ENCODE peak calls at places on chromosome 12, in nine cellular contexts. One of them, this sample, is unnamed.

GRCh38 chr12:119804011-119804641 is 73.0 kb downstream of the CIT start:
- DNase-seq in D721Med: peak; percentile 51
- DNase-seq in endothelial cell: peak; percentile 60
- DNase-seq in heart left ventricle: peak; percentile 37
- DNase-seq in tibial artery: no peak
- DNase-seq in AG10803: peak; percentile 72
- DNase-seq in cardiac muscle cell: peak; percentile 52
- DNase-seq in BE2C: peak; percentile 93
- DNase-seq in upper lobe of right lung: peak; percentile 69
- DNase-seq in this sample: peak; percentile 56

GRCh38 chr12:131929530-131930456 is 717 bp downstream of the PUS1 start:
- DNase-seq in D721Med: no peak
- DNase-seq in endothelial cell: peak; percentile 41
- DNase-seq in heart left ventricle: peak; percentile 20
- DNase-seq in tibial artery: no peak
- DNase-seq in AG10803: peak; percentile 12
- DNase-seq in cardiac muscle cell: peak; percentile 20
- DNase-seq in BE2C: no peak
- DNase-seq in upper lobe of right lung: no peak
- DNase-seq in this sample: peak; percentile 21

GRCh38 chr12:112900298-112901145 is 6.2 kb upstream of the OAS1 start:
- DNase-seq in D721Med: no peak
- DNase-seq in endothelial cell: peak; percentile 28
- DNase-seq in heart left ventricle: no peak
- DNase-seq in tibial artery: no peak
- DNase-seq in AG10803: peak; percentile 42
- DNase-seq in cardiac muscle cell: peak; percentile 56
- DNase-seq in BE2C: no peak
- DNase-seq in upper lobe of right lung: no peak
- DNase-seq in this sample: peak; percentile 62

GRCh38 chr12:109815225-109815624 is 18.0 kb downstream of the TRPV4 start:
- DNase-seq in D721Med: no peak
- DNase-seq in endothelial cell: no peak
- DNase-seq in heart left ventricle: no peak
- DNase-seq in tibial artery: no peak
- DNase-seq in AG10803: no peak
- DNase-seq in cardiac muscle cell: no peak
- DNase-seq in BE2C: no peak
- DNase-seq in upper lobe of right lung: no peak
- DNase-seq in this sample: no peak

GRCh38 chr12:105539735-105540134 is 209.2 kb downstream of the C12orf75 start:
- DNase-seq in D721Med: no peak
- DNase-seq in endothelial cell: no peak
- DNase-seq in heart left ventricle: no peak
- DNase-seq in tibial artery: no peak
- DNase-seq in AG10803: peak; percentile 48
- DNase-seq in cardiac muscle cell: no peak
- DNase-seq in BE2C: no peak
- DNase-seq in upper lobe of right lung: no peak
- DNase-seq in this sample: no peak

GRCh38 chr12:64085996-64086395 is 136.1 kb downstream of the KICS2 start:
- DNase-seq in D721Med: no peak
- DNase-seq in endothelial cell: no peak
- DNase-seq in heart left ventricle: no peak
- DNase-seq in tibial artery: no peak
- DNase-seq in AG10803: peak; percentile 81
- DNase-seq in cardiac muscle cell: no peak
- DNase-seq in BE2C: no peak
- DNase-seq in upper lobe of right lung: no peak
- DNase-seq in this sample: peak; percentile 28

GRCh38 chr12:81835783-81836182 is 76.6 kb upstream of the PPFIA2 start:
- DNase-seq in D721Med: no peak
- DNase-seq in endothelial cell: no peak
- DNase-seq in heart left ventricle: no peak
- DNase-seq in tibial artery: no peak
- DNase-seq in AG10803: no peak
- DNase-seq in cardiac muscle cell: no peak
- DNase-seq in BE2C: no peak
- DNase-seq in upper lobe of right lung: no peak
- DNase-seq in this sample: no peak

GRCh38 chr12:112001555-112001954 is 11.4 kb downstream of the TMEM116 start:
- DNase-seq in D721Med: no peak
- DNase-seq in endothelial cell: no peak
- DNase-seq in heart left ventricle: no peak
- DNase-seq in tibial artery: no peak
- DNase-seq in AG10803: no peak
- DNase-seq in cardiac muscle cell: peak; percentile 38
- DNase-seq in BE2C: no peak
- DNase-seq in upper lobe of right lung: no peak
- DNase-seq in this sample: peak; percentile 14

GRCh38 chr12:64221656-64222010 is 463 bp downstream of the KICS2 start:
- DNase-seq in D721Med: no peak
- DNase-seq in endothelial cell: peak; percentile 87
- DNase-seq in heart left ventricle: peak; percentile 84
- DNase-seq in tibial artery: peak; percentile 92
- DNase-seq in AG10803: peak; percentile 77
- DNase-seq in cardiac muscle cell: peak; percentile 86
- DNase-seq in BE2C: peak; percentile 93
- DNase-seq in upper lobe of right lung: peak; percentile 94
- DNase-seq in this sample: peak; percentile 78

GRCh38 chr12:104462931-104463339 is 6.2 kb downstream of the CHST11 start:
- DNase-seq in D721Med: no peak
- DNase-seq in endothelial cell: no peak
- DNase-seq in heart left ventricle: no peak
- DNase-seq in tibial artery: no peak
- DNase-seq in AG10803: no peak
- DNase-seq in cardiac muscle cell: no peak
- DNase-seq in BE2C: no peak
- DNase-seq in upper lobe of right lung: no peak
- DNase-seq in this sample: no peak

GRCh38 chr12:54360717-54361456 is 3.4 kb downstream of the GPR84 start:
- DNase-seq in D721Med: peak; percentile 51
- DNase-seq in endothelial cell: peak; percentile 83
- DNase-seq in heart left ventricle: peak; percentile 69
- DNase-seq in tibial artery: peak; percentile 81
- DNase-seq in AG10803: peak; percentile 71
- DNase-seq in cardiac muscle cell: peak; percentile 86
- DNase-seq in BE2C: peak; percentile 94
- DNase-seq in upper lobe of right lung: peak; percentile 87
- DNase-seq in this sample: peak; percentile 85

GRCh38 chr12:89470741-89471504 is 53.7 kb downstream of the GALNT4 start:
- DNase-seq in D721Med: no peak
- DNase-seq in endothelial cell: no peak
- DNase-seq in heart left ventricle: no peak
- DNase-seq in tibial artery: no peak
- DNase-seq in AG10803: peak; percentile 54
- DNase-seq in cardiac muscle cell: peak; percentile 77
- DNase-seq in BE2C: no peak
- DNase-seq in upper lobe of right lung: no peak
- DNase-seq in this sample: peak; percentile 77

GRCh38 chr12:113862570-113863454 is 103.3 kb downstream of the RBM19 start:
- DNase-seq in D721Med: no peak
- DNase-seq in endothelial cell: no peak
- DNase-seq in heart left ventricle: no peak
- DNase-seq in tibial artery: no peak
- DNase-seq in AG10803: peak; percentile 74
- DNase-seq in cardiac muscle cell: peak; percentile 88
- DNase-seq in BE2C: no peak
- DNase-seq in upper lobe of right lung: no peak
- DNase-seq in this sample: peak; percentile 91

GRCh38 chr12:79624378-79624777 is 66.4 kb downstream of the PAWR start:
- DNase-seq in D721Med: no peak
- DNase-seq in endothelial cell: no peak
- DNase-seq in heart left ventricle: no peak
- DNase-seq in tibial artery: no peak
- DNase-seq in AG10803: peak; percentile 37
- DNase-seq in cardiac muscle cell: peak; percentile 56
- DNase-seq in BE2C: no peak
- DNase-seq in upper lobe of right lung: no peak
- DNase-seq in this sample: no peak

GRCh38 chr12:75474121-75474520 is 6.4 kb upstream of the GLIPR1 start:
- DNase-seq in D721Med: no peak
- DNase-seq in endothelial cell: no peak
- DNase-seq in heart left ventricle: no peak
- DNase-seq in tibial artery: no peak
- DNase-seq in AG10803: no peak
- DNase-seq in cardiac muscle cell: no peak
- DNase-seq in BE2C: no peak
- DNase-seq in upper lobe of right lung: no peak
- DNase-seq in this sample: no peak

GRCh38 chr12:29563636-29564035 is 66.2 kb upstream of the OVCH1 start:
- DNase-seq in D721Med: no peak
- DNase-seq in endothelial cell: no peak
- DNase-seq in heart left ventricle: no peak
- DNase-seq in tibial artery: no peak
- DNase-seq in AG10803: no peak
- DNase-seq in cardiac muscle cell: no peak
- DNase-seq in BE2C: no peak
- DNase-seq in upper lobe of right lung: no peak
- DNase-seq in this sample: no peak

GRCh38 chr12:124720687-124721500 is 142.8 kb downstream of the SCARB1 start:
- DNase-seq in D721Med: peak; percentile 47
- DNase-seq in endothelial cell: no peak
- DNase-seq in heart left ventricle: peak; percentile 63
- DNase-seq in tibial artery: no peak
- DNase-seq in AG10803: peak; percentile 85
- DNase-seq in cardiac muscle cell: peak; percentile 74
- DNase-seq in BE2C: peak; percentile 91
- DNase-seq in upper lobe of right lung: no peak
- DNase-seq in this sample: peak; percentile 80

GRCh38 chr12:128644664-128645296 is 179.0 kb downstream of the SLC15A4 start:
- DNase-seq in D721Med: no peak
- DNase-seq in endothelial cell: no peak
- DNase-seq in heart left ventricle: no peak
- DNase-seq in tibial artery: no peak
- DNase-seq in AG10803: no peak
- DNase-seq in cardiac muscle cell: no peak
- DNase-seq in BE2C: no peak
- DNase-seq in upper lobe of right lung: no peak
- DNase-seq in this sample: no peak

GRCh38 chr12:18696971-18697602 is 40.7 kb downstream of the PLCZ1 start:
- DNase-seq in D721Med: no peak
- DNase-seq in endothelial cell: no peak
- DNase-seq in heart left ventricle: no peak
- DNase-seq in tibial artery: no peak
- DNase-seq in AG10803: peak; percentile 52
- DNase-seq in cardiac muscle cell: peak; percentile 46
- DNase-seq in BE2C: no peak
- DNase-seq in upper lobe of right lung: no peak
- DNase-seq in this sample: peak; percentile 41

DNA sequence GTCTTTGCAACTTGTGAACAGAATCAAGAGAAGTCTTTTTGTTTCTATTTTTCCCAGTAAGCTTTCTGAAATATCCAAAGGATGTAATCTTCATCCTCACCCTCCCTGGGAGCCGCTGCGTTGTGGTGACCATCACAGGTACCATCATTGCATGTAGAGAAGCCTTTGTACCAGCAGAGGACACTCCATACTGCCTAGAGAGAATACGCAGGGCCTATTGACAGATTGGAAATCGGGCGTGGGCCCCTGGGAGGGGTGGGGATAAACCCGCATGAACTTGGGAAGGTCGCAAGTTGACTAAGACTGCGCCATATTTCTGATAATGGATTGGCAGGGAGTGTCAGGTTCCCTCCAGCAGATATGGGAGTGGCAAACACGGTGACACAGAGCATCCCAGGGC is 12.7 kb downstream of the KRT1 start:
- DNase-seq in D721Med: no peak
- DNase-seq in endothelial cell: no peak
- DNase-seq in heart left ventricle: no peak
- DNase-seq in tibial artery: no peak
- DNase-seq in AG10803: no peak
- DNase-seq in cardiac muscle cell: no peak
- DNase-seq in BE2C: no peak
- DNase-seq in upper lobe of right lung: no peak
- DNase-seq in this sample: no peak
- TF ChIP-seq CTCF in D721Med: no peak
- TF ChIP-seq CTCF in endothelial cell: no peak
- TF ChIP-seq CTCF in heart left ventricle: peak; percentile 10
- TF ChIP-seq CTCF in tibial artery: no peak
- TF ChIP-seq CTCF in AG10803: peak; percentile 36
- TF ChIP-seq CTCF in cardiac muscle cell: peak; percentile 29
- TF ChIP-seq CTCF in BE2C: peak; percentile 20
- TF ChIP-seq CTCF in upper lobe of right lung: peak; percentile 8
- TF ChIP-seq CTCF in this sample: peak; percentile 22

DNA sequence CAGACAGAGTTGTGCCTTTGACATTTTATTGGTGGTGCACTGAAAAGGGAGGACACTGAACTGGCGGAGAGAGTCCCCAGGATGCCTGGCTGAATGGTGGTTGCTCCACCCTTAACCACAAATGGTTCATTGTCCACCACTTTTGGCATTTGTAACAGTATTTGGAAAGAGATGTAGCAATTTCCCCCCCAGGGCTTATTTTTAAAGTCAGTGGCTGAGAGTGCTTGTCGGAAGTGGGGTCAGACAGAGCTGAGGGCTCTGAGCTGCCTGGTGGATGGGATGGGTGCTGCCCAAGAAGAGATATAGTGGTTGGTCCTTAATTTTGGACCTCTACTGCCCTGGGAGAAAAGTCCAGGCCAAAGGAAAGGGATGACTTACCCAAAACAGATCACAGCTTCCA is 31.5 kb upstream of the FGF6 start:
- DNase-seq in D721Med: no peak
- DNase-seq in endothelial cell: no peak
- DNase-seq in heart left ventricle: no peak
- DNase-seq in tibial artery: no peak
- DNase-seq in AG10803: no peak
- DNase-seq in cardiac muscle cell: peak; percentile 9
- DNase-seq in BE2C: no peak
- DNase-seq in upper lobe of right lung: no peak
- DNase-seq in this sample: no peak
- TF ChIP-seq CTCF in D721Med: no peak
- TF ChIP-seq CTCF in endothelial cell: no peak
- TF ChIP-seq CTCF in heart left ventricle: no peak
- TF ChIP-seq CTCF in tibial artery: no peak
- TF ChIP-seq CTCF in AG10803: no peak
- TF ChIP-seq CTCF in cardiac muscle cell: no peak
- TF ChIP-seq CTCF in BE2C: no peak
- TF ChIP-seq CTCF in upper lobe of right lung: no peak
- TF ChIP-seq CTCF in this sample: no peak

DNA sequence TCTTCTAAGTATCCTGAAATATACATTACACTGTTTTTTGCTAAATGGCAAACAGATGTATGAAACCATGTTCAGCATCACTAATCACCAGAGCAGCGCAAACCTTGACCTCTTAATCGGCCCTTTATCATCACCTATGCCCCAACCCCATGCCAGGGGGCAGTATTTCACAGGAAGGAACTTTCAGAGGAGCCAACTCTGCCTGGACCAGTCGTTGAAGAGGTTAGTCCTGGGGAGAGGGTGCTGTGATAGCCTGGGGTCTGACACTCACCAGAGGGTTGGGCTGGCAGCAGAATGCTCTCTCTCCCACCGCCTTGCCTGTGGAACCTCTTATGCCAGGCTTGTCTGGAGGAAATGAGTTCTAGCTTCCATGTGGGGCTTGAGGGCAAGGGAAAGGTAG is 411.7 kb downstream of the TMEM117 start:
- DNase-seq in D721Med: no peak
- DNase-seq in endothelial cell: no peak
- DNase-seq in heart left ventricle: no peak
- DNase-seq in tibial artery: no peak
- DNase-seq in AG10803: no peak
- DNase-seq in cardiac muscle cell: no peak
- DNase-seq in BE2C: peak; percentile 8
- DNase-seq in upper lobe of right lung: no peak
- DNase-seq in this sample: no peak
- TF ChIP-seq CTCF in D721Med: peak; percentile 16
- TF ChIP-seq CTCF in endothelial cell: no peak
- TF ChIP-seq CTCF in heart left ventricle: no peak
- TF ChIP-seq CTCF in tibial artery: no peak
- TF ChIP-seq CTCF in AG10803: no peak
- TF ChIP-seq CTCF in cardiac muscle cell: no peak
- TF ChIP-seq CTCF in BE2C: peak; percentile 11
- TF ChIP-seq CTCF in upper lobe of right lung: no peak
- TF ChIP-seq CTCF in this sample: no peak

GRCh38 chr12:8590842-8591545 is 21.7 kb downstream of the AICDA start:
- DNase-seq in D721Med: no peak
- DNase-seq in endothelial cell: no peak
- DNase-seq in heart left ventricle: no peak
- DNase-seq in tibial artery: no peak
- DNase-seq in AG10803: no peak
- DNase-seq in cardiac muscle cell: no peak
- DNase-seq in BE2C: no peak
- DNase-seq in upper lobe of right lung: no peak
- DNase-seq in this sample: no peak
- TF ChIP-seq CTCF in D721Med: no peak
- TF ChIP-seq CTCF in endothelial cell: no peak
- TF ChIP-seq CTCF in heart left ventricle: no peak
- TF ChIP-seq CTCF in tibial artery: no peak
- TF ChIP-seq CTCF in AG10803: no peak
- TF ChIP-seq CTCF in cardiac muscle cell: no peak
- TF ChIP-seq CTCF in BE2C: no peak
- TF ChIP-seq CTCF in upper lobe of right lung: no peak
- TF ChIP-seq CTCF in this sample: no peak